ENCODE peak calls at places on chromosome 13, in four cellular contexts. E is effector CD4-positive, alpha-beta T cell; J is A549; N is BJ. R is an unnamed sample.

GRCh38 chr13:44904982-44905381 is 84.3 kb downstream of the NUFIP1 start:
- DNase-seq in E (no peak), J (peak; percentile 32), N (peak; percentile 96), R (no peak)

GRCh38 chr13:64289702-64290101 is 2874.1 kb upstream of the PCDH20 start:
- DNase-seq in E (no peak), J (no peak), N (no peak), R (no peak)

GRCh38 chr13:52615817-52616216 is 26.4 kb upstream of the HNRNPA1L2 start:
- DNase-seq in E (no peak), J (peak; percentile 8), N (no peak), R (no peak)

GRCh38 chr13:48000559-48001126 is 430 bp downstream of the SUCLA2 start:
- DNase-seq in E (no peak), J (peak; percentile 5), N (no peak), R (no peak)

GRCh38 chr13:33751151-33751550 is 66.8 kb upstream of the RFC3 start:
- DNase-seq in E (no peak), J (no peak), N (no peak), R (no peak)

GRCh38 chr13:32549788-32550187 is 11.2 kb upstream of the N4BP2L2 start:
- DNase-seq in E (no peak), J (no peak), N (no peak), R (no peak)

GRCh38 chr13:27919934-27920676 is at the start of gene PDX1:
- DNase-seq in E (no peak), J (peak; percentile 71), N (no peak), R (no peak)

GRCh38 chr13:76723551-76724232 is 162.5 kb downstream of the KCTD12 start:
- DNase-seq in E (no peak), J (no peak), N (peak; percentile 78), R (no peak)

GRCh38 chr13:73162912-73163911 is 104.4 kb downstream of the KLF5 start:
- DNase-seq in E (no peak), J (peak; percentile 19), N (no peak), R (no peak)

GRCh38 chr13:51058461-51059167 is 52.5 kb downstream of the C13orf42 start:
- DNase-seq in E (no peak), J (no peak), N (no peak), R (no peak)

GRCh38 chr13:24217601-24218281 is 57.2 kb downstream of the SPATA13 start:
- DNase-seq in E (no peak), J (no peak), N (no peak), R (no peak)

GRCh38 chr13:30652746-30653145 is 35.0 kb downstream of the USPL1 start:
- DNase-seq in E (no peak), J (no peak), N (no peak), R (no peak)

GRCh38 chr13:61414686-61415664 is 674 bp downstream of the PCDH20 start:
- DNase-seq in E (no peak), J (no peak), N (no peak), R (no peak)

R was measured in activated T-helper 2 cell treated with anti-CD3 and anti-CD28 coated beads, Interferon-gamma antibody, Interleukin-2, Interleukin-4, amounts not matched to agents 10 μg/mL and 5 μg/mL and 100 μg/mL, durations not matched to agents 14 hours and 24 hours and 36 hours.